ENCODE peak calls at places on chromosomes 7 and 10, in four cellular contexts. J is right lobe of liver, Y is sigmoid colon, A is endothelial cell. B is an unnamed sample.

GRCh38 chr7:45652630-45653029 is 78.5 kb downstream of the ADCY1 start:
- DNase-seq in A (no peak), Y (no peak), J (no peak), B (no peak)

GRCh38 chr7:80760292-80760691 is 121.8 kb downstream of the CD36 start:
- DNase-seq in J (no peak), Y (no peak), A (no peak), B (no peak)

GRCh38 chr7:44713680-44714335 is 34.8 kb upstream of the ZMIZ2 start:
- DNase-seq in A (no peak), J (no peak), Y (no peak), B (no peak)

GRCh38 chr10:62527019-62527827 is 153.1 kb downstream of the ZNF365 start:
- DNase-seq in Y (no peak), J (no peak), A (no peak), B (no peak)

GRCh38 chr10:46096909-46097575 is 51.0 kb upstream of the MSMB start:
- DNase-seq in Y (no peak), J (peak), A (no peak), B (no peak)

GRCh38 chr7:34463830-34464229 is 194.2 kb upstream of the NPSR1 start:
- DNase-seq in J (no peak), A (no peak), Y (no peak), B (peak)

GRCh38 chr7:25091757-25092156 is 33.3 kb downstream of the CYCS start:
- DNase-seq in J (no peak), A (no peak), Y (no peak), B (no peak)

GRCh38 chr7:23893942-23894890 is 184.2 kb downstream of the STK31 start:
- DNase-seq in A (no peak), J (no peak), Y (no peak), B (no peak)

GRCh38 chr10:49512121-49512809 is 26.7 kb downstream of the ERCC6 start:
- DNase-seq in A (no peak), Y (no peak), J (no peak), B (peak)

GRCh38 chr7:143331179-143331825 is 15.4 kb downstream of the CLCN1 start:
- DNase-seq in J (no peak), A (no peak), Y (no peak), B (peak)

GRCh38 chr7:137760111-137760510 is 86.7 kb downstream of the DGKI start:
- DNase-seq in J (peak), Y (no peak), A (no peak), B (no peak)

GRCh38 chr10:22369433-22370072 is 24.3 kb downstream of the SPAG6 start:
- DNase-seq in Y (no peak), J (no peak), A (no peak), B (peak)

GRCh38 chr7:99638731-99639130 is 22.0 kb downstream of the ZSCAN25 start:
- DNase-seq in Y (no peak), J (no peak), A (no peak), B (no peak)

GRCh38 chr7:7761340-7761973 is 43.0 kb upstream of the RPA3 start:
- DNase-seq in Y (no peak), J (no peak), A (no peak), B (peak)

GRCh38 chr10:28248092-28248491 is 54.8 kb downstream of the MPP7 start:
- DNase-seq in J (no peak), A (no peak), Y (no peak), B (peak)

GRCh38 chr7:107860241-107860961 is 30.6 kb upstream of the DLD start:
- DNase-seq in J (no peak), A (no peak), Y (no peak), B (no peak)

GRCh38 chr7:41886906-41887311 is 184.0 kb upstream of the INHBA start:
- DNase-seq in J (no peak), Y (peak), A (no peak), B (peak)

GRCh38 chr10:44971419-44971818 is 7.2 kb downstream of the DEPP1 start:
- DNase-seq in A (no peak), Y (peak), J (no peak), B (no peak)

GRCh38 chr10:24115403-24115802 is 93.5 kb upstream of the KIAA1217 start:
- DNase-seq in A (no peak), J (no peak), Y (no peak), B (no peak)

GRCh38 chr10:58017719-58018367 is 249.9 kb downstream of the IPMK start:
- DNase-seq in Y (no peak), A (no peak), J (no peak), B (peak)

GRCh38 chr7:65475734-65476319 is 102.2 kb downstream of the ZNF92 start:
- DNase-seq in Y (no peak), J (no peak), A (peak), B (no peak)

GRCh38 chr7:6551016-6551511 is at the start of gene GRID2IP:
- DNase-seq in Y (no peak), J (no peak), A (no peak), B (no peak)

GRCh38 chr7:114508096-114508495 is 93.5 kb downstream of the FOXP2 start:
- DNase-seq in Y (no peak), A (no peak), J (no peak), B (peak)

GRCh38 chr10:77810446-77811335 is 115.9 kb downstream of the DLG5 start:
- DNase-seq in A (no peak), J (no peak), Y (no peak), B (no peak)

GRCh38 chr10:1881636-1882035 is 144.3 kb upstream of the ADARB2 start:
- DNase-seq in Y (no peak), J (no peak), A (no peak), B (no peak)

GRCh38 chr7:29563590-29564454 is at the start of gene PRR15:
- DNase-seq in J (peak), Y (peak), A (peak), B (peak)

GRCh38 chr10:48938990-48939536 is 577 bp downstream of the LRRC18 start:
- DNase-seq in J (no peak), Y (no peak), A (no peak), B (no peak)

GRCh38 chr10:47254611-47255010 is 45.4 kb upstream of the GDF10 start:
- DNase-seq in J (no peak), Y (no peak), A (no peak), B (no peak)

GRCh38 chr10:33196710-33197406 is 137.6 kb downstream of the NRP1 start:
- DNase-seq in Y (no peak), J (no peak), A (no peak), B (no peak)

GRCh38 chr7:84647797-84648762 is 453.5 kb upstream of the SEMA3A start:
- DNase-seq in A (no peak), J (no peak), Y (no peak), B (no peak)

GRCh38 chr7:118080947-118081346 is 103.0 kb upstream of the LSM8 start:
- DNase-seq in Y (no peak), J (no peak), A (no peak), B (peak)

GRCh38 chr7:117479480-117480224 is at the start of gene CFTR:
- DNase-seq in A (peak), J (peak), Y (no peak), B (peak)

GRCh38 chr7:99498546-99498944 is 1.5 kb downstream of the ZNF394 start:
- DNase-seq in J (peak), Y (peak), A (no peak), B (no peak)

GRCh38 chr7:157548691-157549265 is 212.0 kb downstream of the DNAJB6 start:
- DNase-seq in Y (peak), J (no peak), A (no peak), B (no peak)

DNA sequence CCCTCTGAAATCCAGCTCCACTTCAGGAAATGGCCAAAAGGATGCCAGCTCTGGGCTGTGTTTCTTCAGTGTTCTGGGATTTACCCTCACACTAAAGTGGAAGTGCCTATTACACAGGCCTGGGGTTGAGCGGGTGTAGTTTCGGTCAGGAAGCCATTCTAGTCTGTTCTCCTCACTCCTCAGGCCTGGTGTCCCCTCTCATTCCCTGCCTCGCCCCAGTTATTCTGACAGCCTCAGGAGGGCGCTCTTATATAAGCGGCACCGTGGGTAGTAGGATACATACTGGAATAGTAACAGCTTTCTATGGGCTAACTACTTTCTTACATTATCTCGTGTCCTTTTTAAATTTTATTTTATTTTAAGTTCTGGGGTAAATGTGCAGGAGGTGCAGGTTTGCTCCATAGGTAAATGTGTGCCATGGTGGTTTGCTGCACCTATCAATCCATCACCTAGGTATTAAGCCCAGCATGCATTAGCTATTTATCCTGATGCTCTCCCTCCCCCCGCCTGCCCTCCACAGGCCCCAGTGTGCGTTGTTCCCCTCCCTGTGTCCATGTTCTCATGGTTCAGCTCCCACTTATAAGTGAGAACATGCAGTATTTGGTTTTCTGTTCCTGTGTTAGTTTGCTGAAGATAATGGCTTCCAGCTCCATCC is 12.2 kb upstream of the LGI1 start:
- DNase-seq in A (peak), J (no peak), Y (no peak), B (peak)
- TF ChIP-seq CTCF in A (peak), J (peak), Y (no peak), B (peak)

GRCh38 chr10:115572740-115573455 is 479.7 kb downstream of the ATRNL1 start:
- DNase-seq in J (no peak), Y (no peak), A (peak), B (peak)
- TF ChIP-seq CTCF in J (peak), Y (no peak), A (peak), B (peak)

GRCh38 chr7:135168489-135169140 is 1.9 kb downstream of the CYREN start:
- DNase-seq in J (no peak), Y (no peak), A (no peak), B (no peak)

GRCh38 chr7:135169141-135169935 is 1.2 kb downstream of the CYREN start:
- DNase-seq in Y (no peak), J (peak), A (peak), B (peak)

GRCh38 chr7:135168001-135168400 is 2.5 kb downstream of the CYREN start:
- DNase-seq in Y (no peak), J (peak), A (no peak), B (no peak)

GRCh38 chr7:135169936-135170222 is 628 bp downstream of the CYREN start:
- DNase-seq in Y (no peak), J (no peak), A (no peak), B (no peak)

GRCh38 chr7:135170223-135170997 is at the start of gene CYREN:
- DNase-seq in J (peak), A (peak), Y (peak), B (peak)
- TF ChIP-seq CTCF in J (peak), A (peak), Y (peak), B (peak)

DNA sequence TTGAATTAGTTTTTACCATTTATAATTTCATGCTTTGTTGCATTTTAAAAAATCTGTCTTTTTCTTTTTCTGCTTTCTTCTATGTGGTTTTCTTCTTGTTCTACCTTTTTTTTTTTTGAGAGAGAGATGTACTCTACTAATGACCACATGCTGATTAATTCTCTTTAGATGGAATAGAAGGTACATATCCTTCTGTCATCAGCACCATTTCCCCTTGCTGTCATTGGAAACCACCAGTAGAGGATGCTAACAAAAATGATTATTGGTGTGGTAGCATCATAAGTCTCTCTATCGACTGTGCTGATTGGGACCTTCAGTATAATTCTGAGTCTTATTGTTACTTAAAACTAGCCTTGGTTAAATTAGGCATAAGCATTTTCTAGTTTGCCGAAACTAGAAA is 3.6 kb downstream of the ZEB1 start:
- DNase-seq in Y (no peak), A (no peak), J (no peak), B (no peak)
- TF ChIP-seq CTCF in Y (peak), A (no peak), J (peak), B (no peak)

DNA sequence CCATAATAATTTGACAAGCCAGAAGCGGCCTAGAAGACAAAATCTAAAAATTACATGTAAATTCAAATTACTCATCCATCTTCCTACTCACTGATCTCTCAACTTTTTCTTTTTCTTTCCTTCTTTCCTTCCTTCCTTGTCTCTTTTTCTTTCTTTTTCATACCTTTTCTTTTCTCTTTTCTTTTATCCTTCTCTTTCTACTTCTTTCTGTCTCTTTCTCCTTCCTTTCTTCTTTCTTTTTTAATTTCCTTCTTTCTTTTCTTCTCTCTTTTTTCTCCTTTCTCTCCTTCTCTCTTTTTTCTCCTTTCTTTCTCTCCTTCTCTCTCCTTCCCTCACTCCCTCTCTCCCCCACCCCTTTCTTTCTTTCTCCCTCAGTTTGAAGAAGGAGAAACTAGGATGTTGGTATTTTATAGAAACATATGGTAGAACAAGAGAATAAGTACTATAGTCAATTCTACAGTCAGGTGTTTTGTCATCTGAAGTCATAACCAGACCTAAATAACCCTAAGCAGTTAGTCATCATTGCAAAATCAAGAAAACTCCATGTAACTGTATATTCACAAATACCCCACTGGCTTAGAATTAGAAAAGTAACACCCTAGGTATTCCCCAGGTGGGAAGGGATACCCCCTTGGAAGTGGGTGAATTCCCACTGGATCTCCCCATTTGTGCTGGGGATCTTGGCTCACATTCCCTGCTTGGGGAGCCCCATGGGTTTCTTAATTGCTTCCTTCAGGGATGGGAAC is 46.1 kb upstream of the ITGB8 start:
- DNase-seq in Y (no peak), A (no peak), J (no peak), B (peak)
- TF ChIP-seq CTCF in Y (no peak), A (no peak), J (no peak), B (no peak)

GRCh38 chr10:132386419-132386831 is 10.6 kb upstream of the PWWP2B start:
- DNase-seq in J (no peak), A (no peak), Y (peak), B (no peak)
- TF ChIP-seq CTCF in J (no peak), A (no peak), Y (no peak), B (no peak)

GRCh38 chr7:27689878-27690164 is 27.1 kb upstream of the HIBADH start:
- DNase-seq in A (no peak), Y (no peak), J (no peak), B (no peak)
- TF ChIP-seq CTCF in A (no peak), Y (no peak), J (no peak), B (no peak)

GRCh38 chr10:416091-416515 is 273.4 kb downstream of the DIP2C start:
- DNase-seq in J (no peak), Y (no peak), A (peak), B (no peak)
- TF ChIP-seq CTCF in J (no peak), Y (no peak), A (no peak), B (no peak)

GRCh38 chr10:31928531-31929259 is at the start of gene ARHGAP12:
- DNase-seq in A (peak), Y (peak), J (peak), B (peak)
- TF ChIP-seq CTCF in A (no peak), Y (no peak), J (no peak), B (no peak)

B was measured in epithelial cell of esophagus.